ENCODE peak calls at places on chromosomes 1 and 21, in eight cellular contexts. L, K, P, J, D, H, W and U are unnamed samples. For H3K4me1 and H3K27me3, the result is how much of the 10 kb centered on the place peaks cover.

GRCh38 chr1:93061895-93062792 is 16.9 kb upstream of the MTF2 start:
- DNase-seq in L (no peak), K (no peak), P (peak), J (peak), D (peak), H (no peak), W (peak), U (peak)

GRCh38 chr1:231419738-231420298 is 2.3 kb downstream of the EGLN1 start:
- DNase-seq in L (no peak), K (no peak), P (no peak), J (no peak), D (no peak), H (no peak), W (no peak), U (no peak)

GRCh38 chr1:220222939-220223338 is 49.3 kb downstream of the RAB3GAP2 start:
- DNase-seq in L (no peak), K (no peak), P (no peak), J (no peak), D (no peak), H (no peak), W (no peak), U (no peak)

GRCh38 chr1:209705033-209705589 is 465 bp downstream of the HSD11B1 start:
- DNase-seq in L (no peak), K (no peak), P (no peak), J (no peak), D (no peak), H (no peak), W (no peak), U (no peak)

GRCh38 chr1:83596331-83596730 is 402.6 kb downstream of the TTLL7 start:
- DNase-seq in L (no peak), K (no peak), P (no peak), J (no peak), D (no peak), H (no peak), W (no peak), U (no peak)

GRCh38 chr1:98044071-98044697 is 123.3 kb upstream of the DPYD start:
- DNase-seq in L (no peak), K (no peak), P (no peak), J (no peak), D (no peak), H (no peak), W (no peak), U (no peak)

GRCh38 chr1:119713538-119714456 is 2.1 kb downstream of the PHGDH start:
- DNase-seq in L (no peak), K (no peak), P (peak), J (no peak), D (no peak), H (no peak), W (peak), U (peak)

GRCh38 chr21:45631540-45631939 is 12.0 kb upstream of the PCBP3 start:
- DNase-seq in L (no peak), K (no peak), P (peak), J (no peak), D (no peak), H (no peak), W (no peak), U (no peak)

GRCh38 chr1:78586572-78586971 is 33.7 kb upstream of the IFI44L start:
- DNase-seq in L (no peak), K (no peak), P (no peak), J (no peak), D (no peak), H (no peak), W (no peak), U (no peak)

GRCh38 chr1:207402744-207403143 is 51.4 kb upstream of the CR2 start:
- DNase-seq in L (no peak), K (no peak), P (no peak), J (no peak), D (no peak), H (no peak), W (no peak), U (no peak)

DNA sequence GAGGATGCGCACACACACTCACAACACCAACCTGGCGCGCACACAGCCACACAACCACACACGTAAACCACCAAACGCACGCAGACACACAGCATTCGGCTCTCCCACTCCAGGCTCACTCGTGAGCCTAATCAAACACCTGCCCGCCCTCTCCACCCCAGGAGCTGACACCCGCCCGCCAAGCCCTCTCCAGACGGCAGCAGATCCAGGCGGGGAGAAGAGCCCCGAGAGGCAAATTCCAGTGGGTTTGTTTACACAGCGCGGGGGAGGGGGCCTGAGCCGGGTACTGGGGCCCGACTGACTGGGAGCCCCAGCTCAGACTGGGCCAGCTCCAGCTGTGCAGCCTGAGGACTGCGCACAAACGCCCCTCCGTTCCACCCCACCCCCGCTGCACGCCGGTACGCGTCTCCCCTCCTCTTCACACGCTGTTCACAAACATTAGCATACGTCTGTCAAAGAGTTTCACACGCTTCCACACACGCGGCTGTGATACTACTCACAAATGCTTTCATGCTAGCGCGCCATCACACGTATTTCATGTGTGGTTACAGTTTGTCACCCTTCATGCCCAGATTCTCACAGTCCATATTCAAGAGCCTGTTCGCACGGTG is 1.1 kb upstream of the EFNA1 start:
- DNase-seq in L (no peak), K (no peak), P (peak), J (peak), D (peak), H (no peak), W (no peak), U (no peak)
- H3K4me1 ChIP-seq in L (under half), K (under half), P (under half), J (under half), D (under half), H (under half), W (under half), U (under half)

GRCh38 chr1:149965440-149965839 is 28.8 kb upstream of the MTMR11 start:
- DNase-seq in L (no peak), K (no peak), P (no peak), J (no peak), D (no peak), H (no peak), W (no peak), U (no peak)

GRCh38 chr1:149967041-149967440 is 30.4 kb upstream of the MTMR11 start:
- DNase-seq in L (no peak), K (no peak), P (no peak), J (no peak), D (no peak), H (no peak), W (no peak), U (no peak)

GRCh38 chr1:149963358-149963757 is 26.7 kb upstream of the MTMR11 start:
- DNase-seq in L (no peak), K (no peak), P (no peak), J (no peak), D (no peak), H (no peak), W (no peak), U (no peak)

GRCh38 chr1:149962736-149963135 is 26.1 kb upstream of the MTMR11 start:
- DNase-seq in L (no peak), K (no peak), P (no peak), J (no peak), D (no peak), H (no peak), W (no peak), U (no peak)

GRCh38 chr1:149966405-149966804 is 29.7 kb upstream of the MTMR11 start:
- DNase-seq in L (no peak), K (no peak), P (no peak), J (no peak), D (no peak), H (no peak), W (no peak), U (no peak)
- H3K27me3 ChIP-seq in L (under half), K (under half), P (under half), J (under half), D (under half), H (under half), W (under half), U (under half)

DNA sequence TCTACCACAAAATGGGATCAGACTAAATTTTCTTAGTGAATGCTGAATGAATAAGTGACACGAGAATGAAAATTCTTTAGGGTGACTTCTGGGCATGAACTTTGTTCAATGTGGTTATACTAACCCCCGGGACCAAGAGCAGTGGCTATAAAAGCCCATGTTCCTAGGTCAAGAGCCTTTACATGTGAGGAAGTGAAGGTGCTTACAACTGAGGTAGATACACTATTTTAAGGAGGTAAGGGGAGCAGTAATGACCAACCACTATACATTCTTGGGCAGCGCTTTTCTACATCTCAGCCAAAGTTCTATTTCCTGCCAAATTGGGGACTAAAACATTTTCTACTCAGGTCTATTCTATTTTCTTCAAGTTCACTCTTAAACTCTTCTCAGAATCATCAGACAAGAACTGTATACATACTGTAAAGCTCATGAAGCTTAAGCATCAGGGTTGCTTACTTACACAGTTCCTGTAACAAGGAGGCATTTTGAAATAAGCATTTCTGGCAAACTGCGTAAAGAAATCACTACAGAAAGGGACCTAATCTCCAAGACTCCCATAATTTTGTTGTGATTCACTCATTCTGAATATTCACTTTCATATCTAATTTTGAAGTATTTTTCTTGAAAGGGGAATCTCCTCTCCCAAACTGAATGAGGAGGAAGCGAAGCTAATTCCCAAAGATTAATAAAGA is 8.5 kb upstream of the ARHGAP29 start:
- DNase-seq in L (no peak), K (no peak), P (no peak), J (no peak), D (no peak), H (no peak), W (no peak), U (no peak)
- H3K4me3 ChIP-seq in L (peak), K (no peak), P (no peak), J (no peak), D (no peak), H (peak), W (no peak), U (no peak)

GRCh38 chr1:172630060-172630818 is 28.7 kb upstream of the FASLG start:
- DNase-seq in L (no peak), K (no peak), P (no peak), J (no peak), D (no peak), H (no peak), W (no peak), U (no peak)

GRCh38 chr1:172629170-172629569 is 29.7 kb upstream of the FASLG start:
- DNase-seq in L (no peak), K (no peak), P (no peak), J (no peak), D (no peak), H (no peak), W (no peak), U (no peak)

GRCh38 chr1:172630868-172631267 is 28.0 kb upstream of the FASLG start:
- DNase-seq in L (no peak), K (no peak), P (no peak), J (no peak), D (no peak), H (no peak), W (no peak), U (no peak)

GRCh38 chr1:172628416-172628815 is 30.5 kb upstream of the FASLG start:
- DNase-seq in L (no peak), K (no peak), P (no peak), J (no peak), D (no peak), H (no peak), W (no peak), U (no peak)

DNA sequence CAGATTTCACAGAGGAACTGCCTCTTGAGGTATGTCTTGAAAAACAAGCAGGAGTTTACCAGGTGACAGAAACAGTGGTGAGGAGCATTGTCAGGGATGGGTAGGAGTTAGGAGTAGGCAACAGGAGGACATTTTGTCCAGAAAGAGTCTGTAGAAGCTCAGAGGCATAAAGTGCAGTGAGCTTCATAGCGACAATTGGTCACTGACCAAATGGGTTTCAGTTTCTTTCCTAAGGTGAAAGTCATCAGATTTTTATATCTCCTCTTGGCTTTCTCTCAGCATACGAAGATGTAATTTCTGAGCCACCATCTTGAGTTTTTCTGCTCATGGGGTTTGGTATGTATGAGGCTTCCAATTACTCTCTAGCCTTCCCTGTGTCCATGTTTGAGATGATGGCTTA is 29.3 kb upstream of the FASLG start:
- DNase-seq in L (no peak), K (no peak), P (no peak), J (no peak), D (no peak), H (no peak), W (no peak), U (no peak)
- H3K4me1 ChIP-seq in L (under half), K (under half), P (under half), J (under half), D (under half), H (under half), W (under half), U (under half)

GRCh38 chr1:168422203-168422848 is 121.5 kb downstream of the XCL2 start:
- DNase-seq in L (no peak), K (no peak), P (no peak), J (no peak), D (no peak), H (no peak), W (no peak), U (no peak)

GRCh38 chr1:168416220-168416619 is 127.6 kb downstream of the XCL2 start:
- DNase-seq in L (no peak), K (no peak), P (no peak), J (no peak), D (no peak), H (no peak), W (no peak), U (no peak)

GRCh38 chr1:168419746-168420145 is 124.1 kb downstream of the XCL2 start:
- DNase-seq in L (no peak), K (no peak), P (no peak), J (no peak), D (no peak), H (no peak), W (no peak), U (no peak)

DNA sequence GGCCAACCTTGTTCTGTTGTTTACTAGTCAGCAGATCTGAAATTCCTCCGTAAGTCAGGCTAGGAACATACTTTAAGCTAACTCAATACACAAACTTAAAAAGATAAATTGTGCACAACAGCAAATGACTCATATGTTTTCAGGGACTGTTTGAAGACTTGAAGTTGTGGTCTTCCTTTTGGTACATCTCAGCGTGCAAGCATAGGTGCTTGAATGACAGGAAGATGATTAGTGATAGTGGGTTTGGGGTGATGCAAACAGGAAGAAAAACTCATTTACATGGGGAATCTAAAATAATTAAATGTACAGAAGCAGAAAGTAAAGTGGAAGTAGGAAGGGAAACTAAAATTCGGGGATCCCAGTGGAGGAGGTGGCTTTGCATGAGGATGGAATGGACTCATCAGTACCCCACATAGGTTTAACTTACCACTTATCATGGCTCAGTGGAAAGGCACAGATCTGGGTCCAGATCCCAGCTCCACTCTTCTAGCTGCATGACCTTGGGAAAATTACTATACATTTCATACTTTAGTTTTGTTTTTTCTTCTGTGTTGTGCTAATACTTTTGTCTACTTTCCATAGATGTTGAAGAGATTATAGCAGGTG is 122.3 kb downstream of the XCL2 start:
- DNase-seq in L (no peak), K (no peak), P (no peak), J (no peak), D (no peak), H (no peak), W (no peak), U (no peak)
- H3K27me3 ChIP-seq in L (under half), K (under half), P (under half), J (under half), D (under half), H (under half), W (under half), U (under half)

GRCh38 chr21:15732996-15733329 is 3.2 kb downstream of the USP25 start:
- DNase-seq in L (no peak), K (no peak), P (no peak), J (no peak), D (no peak), H (no peak), W (no peak), U (no peak)
- H3K4me3 ChIP-seq in L (peak), K (no peak), P (peak), J (no peak), D (peak), H (peak), W (no peak), U (peak)

GRCh38 chr1:162694911-162695310 is 62.6 kb downstream of the DDR2 start:
- DNase-seq in L (no peak), K (no peak), P (no peak), J (no peak), D (no peak), H (no peak), W (no peak), U (no peak)

GRCh38 chr1:162688931-162689330 is 56.7 kb downstream of the DDR2 start:
- DNase-seq in L (no peak), K (no peak), P (no peak), J (peak), D (no peak), H (no peak), W (no peak), U (no peak)

GRCh38 chr1:162690672-162691434 is 58.6 kb downstream of the DDR2 start:
- DNase-seq in L (no peak), K (peak), P (peak), J (peak), D (no peak), H (peak), W (peak), U (peak)

GRCh38 chr1:162689745-162690671 is 57.7 kb downstream of the DDR2 start:
- DNase-seq in L (no peak), K (no peak), P (no peak), J (no peak), D (no peak), H (no peak), W (no peak), U (no peak)

GRCh38 chr1:162691999-162692575 is 59.8 kb downstream of the DDR2 start:
- DNase-seq in L (no peak), K (no peak), P (no peak), J (no peak), D (no peak), H (no peak), W (no peak), U (no peak)
- H3K4me1 ChIP-seq in L (under half), K (under half), P (under half), J (half or more), D (under half), H (half or more), W (under half), U (under half)

DNA sequence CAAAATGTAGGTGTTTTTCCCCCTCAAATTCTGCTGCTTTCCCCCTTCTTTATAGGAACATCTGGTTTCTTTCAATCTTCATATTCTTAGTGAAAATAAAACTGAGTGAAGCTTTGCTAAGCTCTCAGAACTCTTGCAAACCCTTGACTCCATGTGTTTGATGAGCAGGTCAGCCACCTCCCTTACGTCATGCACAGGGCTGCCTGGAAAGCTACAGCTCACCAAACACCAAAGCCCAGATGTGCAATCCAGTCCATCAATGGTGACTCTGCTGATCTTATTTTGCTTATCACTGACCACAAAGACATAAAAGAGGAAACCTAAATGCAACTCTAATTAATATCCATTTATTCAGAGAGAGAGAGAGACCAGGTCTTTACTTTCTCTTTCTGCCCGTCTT is 5.6 kb downstream of the CACNA1E start:
- DNase-seq in L (no peak), K (no peak), P (no peak), J (no peak), D (no peak), H (no peak), W (no peak), U (no peak)
- H3K27me3 ChIP-seq in L (under half), K (under half), P (half or more), J (under half), D (under half), H (under half), W (half or more), U (under half)